ENCODE peak calls at places on chromosomes 2 and 18, in seven cellular contexts. X, V, N, Y, G, W and L are unnamed samples.

GRCh38 chr18:26442139-26442538 is 106.2 kb downstream of the KCTD1 start:
- DNase-seq in N (no peak), W (peak), Y (no peak), G (no peak), V (no peak), X (no peak), L (no peak)

GRCh38 chr2:221203846-221204245 is 368.3 kb downstream of the EPHA4 start:
- DNase-seq in G (no peak), X (no peak), N (no peak), Y (peak), V (no peak), W (no peak), L (no peak)

GRCh38 chr2:177714704-177715103 is 322.1 kb downstream of the AGPS start:
- DNase-seq in V (no peak), Y (no peak), W (no peak), X (no peak), N (no peak), G (no peak), L (no peak)

GRCh38 chr2:218009191-218010114 is 6.7 kb upstream of the TNS1 start:
- DNase-seq in G (no peak), N (no peak), W (no peak), V (no peak), Y (no peak), X (no peak), L (no peak)

GRCh38 chr2:165295643-165296042 is 56.4 kb downstream of the SCN2A start:
- DNase-seq in Y (no peak), G (no peak), X (no peak), N (no peak), W (no peak), V (no peak), L (no peak)

GRCh38 chr2:62653582-62654422 is 51.7 kb upstream of the EHBP1 start:
- DNase-seq in X (no peak), Y (no peak), W (peak), V (no peak), N (no peak), G (no peak), L (no peak)

GRCh38 chr2:219629976-219630695 is 2.7 kb downstream of the SLC4A3 start:
- DNase-seq in W (no peak), N (no peak), X (peak), V (no peak), G (no peak), Y (no peak), L (no peak)

GRCh38 chr2:54708584-54709340 is 14.7 kb upstream of the EML6 start:
- DNase-seq in V (no peak), X (peak), Y (peak), N (no peak), G (no peak), W (peak), L (peak)

GRCh38 chr2:230942920-230943896 is 18.2 kb upstream of the GPR55 start:
- DNase-seq in Y (peak), W (peak), N (no peak), V (peak), G (no peak), X (no peak), L (no peak)

GRCh38 chr18:374735-375168 is 106.9 kb upstream of the THOC1 start:
- DNase-seq in N (no peak), G (no peak), V (peak), Y (no peak), X (peak), W (peak), L (no peak)

GRCh38 chr2:151762694-151763093 is 28.4 kb upstream of the NEB start:
- DNase-seq in W (peak), Y (no peak), N (no peak), X (no peak), G (no peak), V (no peak), L (no peak)

GRCh38 chr2:204705243-204705971 is 160.1 kb downstream of the PARD3B start:
- DNase-seq in V (no peak), Y (no peak), W (peak), N (no peak), X (no peak), G (no peak), L (no peak)

GRCh38 chr2:150485114-150485870 is 2.2 kb downstream of the RND3 start:
- DNase-seq in V (no peak), G (no peak), Y (peak), X (peak), W (peak), N (peak), L (peak)

GRCh38 chr2:43556256-43556655 is 39.6 kb downstream of the THADA start:
- DNase-seq in V (no peak), W (no peak), Y (no peak), X (no peak), N (no peak), G (no peak), L (no peak)

GRCh38 chr18:63314991-63315662 is 4.4 kb downstream of the BCL2 start:
- DNase-seq in G (no peak), W (no peak), Y (no peak), X (no peak), V (no peak), N (no peak), L (no peak)

GRCh38 chr2:219058541-219059374 is 2.0 kb downstream of the IHH start:
- DNase-seq in N (no peak), W (peak), X (peak), V (no peak), G (no peak), Y (peak), L (peak)

GRCh38 chr2:62293490-62294212 is 97.7 kb downstream of the B3GNT2 start:
- DNase-seq in N (no peak), W (peak), X (peak), Y (peak), G (no peak), V (no peak), L (peak)

GRCh38 chr2:169868951-169869350 is 41.7 kb downstream of the UBR3 start:
- DNase-seq in G (no peak), Y (no peak), W (no peak), V (no peak), N (no peak), X (no peak), L (no peak)

GRCh38 chr18:59631583-59632181 is 65.5 kb downstream of the CCBE1 start:
- DNase-seq in V (no peak), N (no peak), X (no peak), G (peak), W (peak), Y (no peak), L (no peak)

GRCh38 chr2:148645925-148646559 is 1.5 kb downstream of the EPC2 start:
- DNase-seq in W (peak), Y (peak), V (peak), N (peak), X (no peak), G (no peak), L (peak)

GRCh38 chr2:44886409-44886808 is 55.1 kb upstream of the SIX3 start:
- DNase-seq in V (no peak), X (no peak), W (peak), Y (no peak), G (no peak), N (no peak), L (no peak)

GRCh38 chr2:68379184-68379708 is 14.2 kb downstream of the PLEK start:
- DNase-seq in N (no peak), X (no peak), G (no peak), W (no peak), V (no peak), Y (no peak), L (no peak)

GRCh38 chr18:62976227-62976626 is 260.9 kb downstream of the PHLPP1 start:
- DNase-seq in G (no peak), Y (peak), W (no peak), X (no peak), V (no peak), N (no peak), L (no peak)

GRCh38 chr2:98009887-98010760 is 14.4 kb upstream of the TMEM131 start:
- DNase-seq in V (no peak), X (no peak), W (no peak), N (no peak), G (no peak), Y (no peak), L (no peak)

GRCh38 chr2:28565720-28566295 is 69.9 kb downstream of the PLB1 start:
- DNase-seq in G (no peak), N (no peak), V (no peak), Y (no peak), W (no peak), X (no peak), L (no peak)

GRCh38 chr2:26317377-26318105 is 28.4 kb upstream of the SELENOI start:
- DNase-seq in N (no peak), X (no peak), G (no peak), V (no peak), W (no peak), Y (no peak), L (no peak)

GRCh38 chr2:17628349-17629261 is 88.1 kb downstream of the VSNL1 start:
- DNase-seq in W (peak), V (no peak), G (no peak), X (no peak), Y (no peak), N (no peak), L (no peak)

GRCh38 chr18:2173464-2173863 is 397.8 kb downstream of the METTL4 start:
- DNase-seq in G (no peak), W (peak), Y (no peak), N (no peak), X (no peak), V (peak), L (peak)

GRCh38 chr2:128746356-128746755 is 427.7 kb upstream of the HS6ST1 start:
- DNase-seq in G (no peak), X (no peak), V (no peak), N (no peak), Y (no peak), W (peak), L (peak)

GRCh38 chr18:11412790-11413189 is 196.6 kb upstream of the SLC35G4 start:
- DNase-seq in V (no peak), X (no peak), Y (no peak), W (no peak), N (no peak), G (no peak), L (no peak)

GRCh38 chr18:27862056-27862682 is 314.8 kb downstream of the CDH2 start:
- DNase-seq in V (no peak), G (no peak), N (no peak), W (no peak), Y (no peak), X (no peak), L (no peak)

GRCh38 chr2:241676665-241677064 is 9.9 kb downstream of the DTYMK start:
- DNase-seq in G (no peak), X (no peak), V (no peak), Y (no peak), W (no peak), N (no peak), L (no peak)

GRCh38 chr2:28510184-28510583 is 14.3 kb downstream of the PLB1 start:
- DNase-seq in X (peak), N (no peak), Y (no peak), G (no peak), W (no peak), V (no peak), L (peak)

GRCh38 chr2:188833799-188834198 is 140.4 kb upstream of the COL3A1 start:
- DNase-seq in G (no peak), N (no peak), Y (no peak), W (no peak), X (no peak), V (no peak), L (no peak)

GRCh38 chr2:226962374-226962773 is 126.5 kb downstream of the RHBDD1 start:
- DNase-seq in N (no peak), V (no peak), W (no peak), G (no peak), Y (no peak), X (no peak), L (no peak)

GRCh38 chr2:1964659-1965058 is 220.3 kb upstream of the PXDN start:
- DNase-seq in N (no peak), G (no peak), X (no peak), Y (no peak), W (no peak), V (no peak), L (no peak)

GRCh38 chr18:32319084-32319483 is 129.2 kb downstream of the MEP1B start:
- DNase-seq in N (no peak), X (no peak), W (no peak), Y (no peak), V (no peak), G (no peak), L (no peak)

GRCh38 chr2:60469918-60470317 is 83.5 kb downstream of the BCL11A start:
- DNase-seq in X (no peak), W (no peak), Y (no peak), V (no peak), G (no peak), N (no peak), L (no peak)

DNA sequence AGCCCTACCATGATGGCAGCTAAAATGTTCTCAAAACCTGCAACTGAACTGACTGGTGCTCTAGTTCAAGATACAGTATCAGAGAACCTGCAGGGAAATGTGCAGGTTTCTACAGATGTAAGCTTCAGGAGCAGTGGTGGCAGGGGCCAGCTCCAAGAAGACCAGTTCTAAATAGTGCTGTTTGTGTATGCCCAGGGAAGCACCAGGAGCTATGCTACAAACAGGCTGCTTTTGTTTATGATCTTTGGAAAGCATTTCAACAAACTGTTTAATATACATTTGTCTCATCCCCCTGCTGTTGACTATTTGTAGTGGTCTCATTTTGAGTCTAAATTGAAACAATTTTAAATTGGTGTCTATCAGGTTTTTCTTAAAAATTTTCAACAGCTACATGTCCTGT is 20.7 kb downstream of the FZD5 start:
- DNase-seq in N (no peak), X (no peak), W (no peak), Y (no peak), G (no peak), V (no peak), L (no peak)
- TF ChIP-seq CTCF in N (no peak), X (no peak), W (no peak), Y (no peak), G (no peak), V (no peak), L (no peak)

GRCh38 chr2:184114439-184114838 is 483.9 kb upstream of the ZNF804A start:
- DNase-seq in G (no peak), Y (no peak), X (no peak), V (no peak), N (no peak), W (no peak), L (no peak)
- H3K27ac ChIP-seq in G (no peak), Y (no peak), X (no peak), V (no peak), N (no peak), W (no peak), L (no peak)

GRCh38 chr2:8653485-8653884 is 28.4 kb upstream of the ID2 start:
- DNase-seq in W (no peak), N (no peak), Y (no peak), G (no peak), V (no peak), X (no peak), L (no peak)
- TF ChIP-seq CTCF in W (no peak), N (no peak), Y (no peak), G (no peak), V (no peak), X (no peak), L (no peak)

GRCh38 chr18:50453014-50453680 is 78.3 kb downstream of the SKA1 start:
- DNase-seq in G (no peak), Y (no peak), X (no peak), V (no peak), N (no peak), W (no peak), L (no peak)
- H3K27ac ChIP-seq in G (no peak), Y (no peak), X (no peak), V (no peak), N (no peak), W (no peak), L (no peak)

GRCh38 chr2:232495292-232495691 is 7.7 kb upstream of the ECEL1 start:
- DNase-seq in G (no peak), Y (no peak), W (no peak), X (peak), N (no peak), V (no peak), L (no peak)

GRCh38 chr2:232501794-232502499 is 14.3 kb upstream of the ECEL1 start:
- DNase-seq in Y (no peak), X (no peak), W (no peak), N (no peak), V (no peak), G (no peak), L (peak)

GRCh38 chr2:232501331-232501771 is 13.7 kb upstream of the ECEL1 start:
- DNase-seq in G (no peak), N (no peak), Y (no peak), X (no peak), W (no peak), V (no peak), L (peak)

GRCh38 chr2:232496508-232497373 is 9.1 kb upstream of the ECEL1 start:
- DNase-seq in V (no peak), W (no peak), X (no peak), G (no peak), N (no peak), Y (no peak), L (no peak)

GRCh38 chr2:232498452-232498851 is 10.8 kb upstream of the ECEL1 start:
- DNase-seq in N (no peak), W (no peak), V (no peak), Y (no peak), G (no peak), X (no peak), L (no peak)
- TF ChIP-seq CTCF in N (no peak), W (no peak), V (no peak), Y (no peak), G (no peak), X (no peak), L (no peak)

GRCh38 chr2:234453216-234453615 is 43.7 kb downstream of the ARL4C start:
- DNase-seq in X (no peak), Y (no peak), N (no peak), G (no peak), V (no peak), W (peak), L (no peak)

GRCh38 chr2:234454433-234454832 is 42.4 kb downstream of the ARL4C start:
- DNase-seq in W (no peak), V (no peak), G (no peak), X (no peak), N (no peak), Y (no peak), L (no peak)

GRCh38 chr2:234450431-234451095 is 46.3 kb downstream of the ARL4C start:
- DNase-seq in V (no peak), Y (no peak), N (no peak), W (no peak), X (no peak), G (no peak), L (no peak)

GRCh38 chr2:234451242-234451641 is 45.6 kb downstream of the ARL4C start:
- DNase-seq in W (peak), X (no peak), G (no peak), N (no peak), Y (no peak), V (no peak), L (no peak)

DNA sequence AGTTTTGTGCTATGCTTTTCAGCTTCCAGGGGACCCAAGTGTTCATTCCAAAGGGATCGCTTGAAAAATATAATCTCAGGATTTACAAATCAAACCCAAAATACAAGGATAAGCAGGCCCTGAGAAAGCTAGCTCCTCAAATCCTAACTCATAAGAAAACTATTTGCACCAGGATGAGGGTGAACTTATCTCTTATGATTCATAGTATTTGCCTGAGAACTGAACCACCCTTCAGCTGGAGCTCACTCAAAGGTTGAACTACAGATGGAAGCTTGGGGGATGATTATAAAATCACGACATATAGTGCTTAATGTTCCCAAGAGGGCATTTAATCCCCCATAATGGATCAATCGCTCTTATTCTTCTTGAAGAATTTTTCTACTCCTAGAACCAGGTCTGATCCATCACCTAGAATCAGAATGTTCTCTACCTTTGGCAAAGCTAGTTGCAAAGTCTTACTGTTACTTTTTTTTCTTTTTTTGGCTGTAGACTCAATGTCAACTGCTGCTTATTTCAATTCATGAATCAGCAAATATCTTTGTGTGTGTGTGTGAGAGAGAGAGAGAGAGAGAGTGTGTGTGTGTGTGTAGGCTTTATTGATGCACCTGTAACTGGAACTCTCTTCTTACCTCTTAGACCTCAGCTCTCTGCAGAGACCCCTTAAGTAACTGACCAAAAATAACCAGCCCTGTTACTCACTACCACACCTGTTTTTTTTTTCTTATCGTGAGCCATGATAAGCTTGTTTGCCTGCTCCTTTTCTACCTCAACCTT is 44.8 kb downstream of the ARL4C start:
- DNase-seq in W (peak), N (no peak), Y (no peak), G (no peak), V (no peak), X (no peak), L (no peak)
- H3K27ac ChIP-seq in W (peak), N (peak), Y (no peak), G (peak), V (no peak), X (no peak), L (no peak)

GRCh38 chr2:74019516-74019915 is 34.8 kb downstream of the TET3 start:
- DNase-seq in Y (no peak), V (no peak), X (no peak), G (no peak), N (no peak), W (no peak), L (no peak)
- TF ChIP-seq CTCF in Y (no peak), V (no peak), X (no peak), G (no peak), N (no peak), W (no peak), L (no peak)